ENCODE peak calls at places on chromosomes 11 and 22, in five cellular contexts. H, U, B, A and S are unnamed samples.
A peak's percentile ranks its signal among the peaks of the same experiment; 100 is the strongest.

GRCh38 chr11:85407648-85408047 is 219.5 kb downstream of the DLG2 start:
- DNase-seq in H (no peak), U (no peak), B (no peak), A (no peak), S (no peak)

GRCh38 chr11:35218956-35219355 is 80.0 kb downstream of the CD44 start:
- DNase-seq in H (no peak), U (no peak), B (no peak), A (no peak), S (no peak)

GRCh38 chr22:42944409-42944808 is 70.5 kb downstream of the PACSIN2 start:
- DNase-seq in H (no peak), U (no peak), B (no peak), A (no peak), S (no peak)

GRCh38 chr11:110297082-110297725 is 790 bp upstream of the RDX start:
- DNase-seq in H (no peak), U (peak; percentile 60), B (no peak), A (peak; percentile 56), S (no peak)

GRCh38 chr11:27124514-27125264 is 84.1 kb downstream of the BBOX1 start:
- DNase-seq in H (no peak), U (no peak), B (no peak), A (no peak), S (no peak)

GRCh38 chr11:69409812-69410645 is 71.4 kb upstream of the LINC01488 start:
- DNase-seq in H (no peak), U (no peak), B (no peak), A (no peak), S (no peak)

GRCh38 chr11:17544181-17544622 is at the start of gene USH1C:
- DNase-seq in H (no peak), U (no peak), B (no peak), A (peak; percentile 94), S (no peak)

GRCh38 chr11:4610258-4610935 is 2.4 kb upstream of the TRIM68 start:
- DNase-seq in H (no peak), U (peak; percentile 45), B (no peak), A (no peak), S (no peak)

GRCh38 chr22:44663256-44663999 is 38.6 kb upstream of the PRR5 start:
- DNase-seq in H (no peak), U (no peak), B (no peak), A (no peak), S (no peak)

GRCh38 chr22:48960981-48961655 is 866.6 kb downstream of the BRD1 start:
- DNase-seq in H (no peak), U (no peak), B (no peak), A (peak; percentile 45), S (no peak)

GRCh38 chr22:41022470-41023298 is 69.7 kb upstream of the EP300 start:
- DNase-seq in H (peak; percentile 33), U (peak; percentile 82), B (peak; percentile 84), A (peak; percentile 96), S (no peak)

GRCh38 chr11:15836801-15837200 is 519.5 kb downstream of the SOX6 start:
- DNase-seq in H (no peak), U (no peak), B (no peak), A (no peak), S (no peak)

GRCh38 chr11:43832536-43832935 is 48.1 kb upstream of the ALKBH3 start:
- DNase-seq in H (no peak), U (no peak), B (no peak), A (no peak), S (no peak)

GRCh38 chr11:81700061-81700460 is 1033.6 kb downstream of the FAM181B start:
- DNase-seq in H (no peak), U (no peak), B (no peak), A (no peak), S (no peak)

GRCh38 chr11:117704416-117705150 is 92.4 kb downstream of the DSCAML1 start:
- DNase-seq in H (no peak), U (no peak), B (peak; percentile 79), A (peak; percentile 57), S (no peak)

GRCh38 chr22:27137809-27138400 is 480.5 kb downstream of the MIAT start:
- DNase-seq in H (no peak), U (no peak), B (no peak), A (no peak), S (no peak)

GRCh38 chr22:36808611-36809344 is 8.1 kb downstream of the PVALB start:
- DNase-seq in H (no peak), U (no peak), B (peak; percentile 34), A (no peak), S (no peak)

GRCh38 chr11:68905421-68906360 is 2.0 kb downstream of the IGHMBP2 start:
- DNase-seq in H (no peak), U (no peak), B (no peak), A (no peak), S (no peak)

GRCh38 chr11:77151804-77152513 is 23.9 kb downstream of the MYO7A start:
- DNase-seq in H (no peak), U (no peak), B (peak; percentile 29), A (no peak), S (no peak)

GRCh38 chr11:43245471-43245870 is 66.3 kb upstream of the API5 start:
- DNase-seq in H (no peak), U (no peak), B (no peak), A (no peak), S (no peak)

GRCh38 chr11:78188809-78189724 is at the start of gene USP35:
- DNase-seq in H (no peak), U (no peak), B (no peak), A (no peak), S (no peak)

GRCh38 chr22:44102856-44103255 is 77.9 kb upstream of the PARVG start:
- DNase-seq in H (no peak), U (no peak), B (no peak), A (no peak), S (no peak)

GRCh38 chr11:119723952-119724325 is 5.1 kb downstream of the NECTIN1 start:
- DNase-seq in H (no peak), U (no peak), B (no peak), A (no peak), S (no peak)

GRCh38 chr22:24532075-24532474 is 22.9 kb downstream of the GUCD1 start:
- DNase-seq in H (no peak), U (no peak), B (no peak), A (no peak), S (no peak)

GRCh38 chr11:61838921-61839320 is 10.8 kb downstream of the FADS2 start:
- DNase-seq in H (no peak), U (no peak), B (no peak), A (no peak), S (no peak)

GRCh38 chr11:14449302-14449714 is 50.3 kb downstream of the COPB1 start:
- DNase-seq in H (no peak), U (peak; percentile 52), B (no peak), A (no peak), S (no peak)

GRCh38 chr11:87265915-87266314 is 228.2 kb downstream of the TMEM135 start:
- DNase-seq in H (no peak), U (no peak), B (no peak), A (no peak), S (no peak)

GRCh38 chr11:74321487-74322188 is 10.2 kb upstream of the P4HA3 start:
- DNase-seq in H (no peak), U (peak; percentile 68), B (peak; percentile 73), A (peak; percentile 71), S (no peak)

GRCh38 chr11:10891321-10891720 is 33.5 kb upstream of the ZBED5 start:
- DNase-seq in H (no peak), U (no peak), B (no peak), A (no peak), S (no peak)

GRCh38 chr11:73240190-73240781 is 22.2 kb downstream of the P2RY2 start:
- DNase-seq in H (no peak), U (peak; percentile 62), B (no peak), A (peak; percentile 71), S (no peak)

GRCh38 chr22:20130319-20130718 is 1.3 kb upstream of the ZDHHC8 start:
- DNase-seq in H (no peak), U (no peak), B (peak; percentile 36), A (peak; percentile 68), S (no peak)

GRCh38 chr11:101129203-101129943 is at the start of gene PGR:
- DNase-seq in H (no peak), U (no peak), B (no peak), A (peak; percentile 72), S (no peak)

GRCh38 chr22:25760294-25760693 is 18.3 kb downstream of the MYO18B start:
- DNase-seq in H (no peak), U (no peak), B (no peak), A (no peak), S (no peak)

GRCh38 chr11:108432783-108433182 is 34.5 kb downstream of the C11orf65 start:
- DNase-seq in H (no peak), U (peak; percentile 77), B (no peak), A (no peak), S (no peak)